ENCODE peak calls at places on chromosomes 3 and 15, in five cellular contexts. One of them, this sample, is unnamed. For H3K36me3, the result is how much of the 10 kb centered on the place peaks cover.

GRCh38 chr15:79904256-79904655 is 7.4 kb upstream of the MTHFS start:
- DNase-seq in OCI-LY7: no peak
- DNase-seq in stomach: no peak
- DNase-seq in right lobe of liver: no peak
- DNase-seq in astrocyte: no peak
- DNase-seq in this sample: no peak

GRCh38 chr3:4588410-4588809 is 95.3 kb downstream of the ITPR1 start:
- DNase-seq in OCI-LY7: no peak
- DNase-seq in astrocyte: peak
- DNase-seq in right lobe of liver: no peak
- DNase-seq in stomach: no peak
- DNase-seq in this sample: no peak

GRCh38 chr15:81809543-81809942 is 236.3 kb downstream of the MEX3B start:
- DNase-seq in right lobe of liver: no peak
- DNase-seq in OCI-LY7: peak
- DNase-seq in astrocyte: no peak
- DNase-seq in stomach: no peak
- DNase-seq in this sample: no peak

GRCh38 chr3:37787027-37787868 is 74.4 kb upstream of the CTDSPL start:
- DNase-seq in stomach: no peak
- DNase-seq in right lobe of liver: no peak
- DNase-seq in astrocyte: no peak
- DNase-seq in OCI-LY7: no peak
- DNase-seq in this sample: no peak

GRCh38 chr15:89723031-89723430 is 28.0 kb downstream of the MESP1 start:
- DNase-seq in stomach: no peak
- DNase-seq in astrocyte: no peak
- DNase-seq in right lobe of liver: no peak
- DNase-seq in OCI-LY7: no peak
- DNase-seq in this sample: no peak

GRCh38 chr3:123870033-123870432 is 14.1 kb downstream of the MYLK start:
- DNase-seq in astrocyte: peak
- DNase-seq in stomach: no peak
- DNase-seq in OCI-LY7: no peak
- DNase-seq in right lobe of liver: no peak
- DNase-seq in this sample: no peak

GRCh38 chr15:57652481-57652880 is 54.0 kb upstream of the POLR2M start:
- DNase-seq in stomach: no peak
- DNase-seq in astrocyte: no peak
- DNase-seq in right lobe of liver: no peak
- DNase-seq in OCI-LY7: no peak
- DNase-seq in this sample: no peak

GRCh38 chr3:99765042-99765942 is 52.4 kb upstream of the CMSS1 start:
- DNase-seq in stomach: no peak
- DNase-seq in OCI-LY7: no peak
- DNase-seq in astrocyte: peak
- DNase-seq in right lobe of liver: no peak
- DNase-seq in this sample: no peak

GRCh38 chr3:144502398-144502797 is 530.8 kb downstream of the DIPK2A start:
- DNase-seq in stomach: no peak
- DNase-seq in astrocyte: no peak
- DNase-seq in OCI-LY7: no peak
- DNase-seq in right lobe of liver: no peak
- DNase-seq in this sample: no peak

GRCh38 chr3:150300376-150300775 is 107.7 kb upstream of the TSC22D2 start:
- DNase-seq in right lobe of liver: no peak
- DNase-seq in astrocyte: no peak
- DNase-seq in stomach: no peak
- DNase-seq in OCI-LY7: no peak
- DNase-seq in this sample: no peak

GRCh38 chr15:52417501-52417900 is 111.2 kb downstream of the MYO5A start:
- DNase-seq in right lobe of liver: no peak
- DNase-seq in OCI-LY7: no peak
- DNase-seq in astrocyte: peak
- DNase-seq in stomach: no peak
- DNase-seq in this sample: no peak

GRCh38 chr15:80568298-80568697 is 126.8 kb upstream of the ABHD17C start:
- DNase-seq in right lobe of liver: no peak
- DNase-seq in stomach: no peak
- DNase-seq in OCI-LY7: no peak
- DNase-seq in astrocyte: peak
- DNase-seq in this sample: no peak

GRCh38 chr15:95988574-95988887 is 342.0 kb upstream of the NR2F2 start:
- DNase-seq in OCI-LY7: no peak
- DNase-seq in stomach: peak
- DNase-seq in right lobe of liver: no peak
- DNase-seq in astrocyte: no peak
- DNase-seq in this sample: no peak

GRCh38 chr3:42032693-42033349 is 58.3 kb upstream of the TRAK1 start:
- DNase-seq in OCI-LY7: no peak
- DNase-seq in right lobe of liver: peak
- DNase-seq in stomach: peak
- DNase-seq in astrocyte: peak
- DNase-seq in this sample: peak

GRCh38 chr3:156818890-156819289 is 7.3 kb upstream of the LEKR1 start:
- DNase-seq in right lobe of liver: no peak
- DNase-seq in OCI-LY7: no peak
- DNase-seq in stomach: no peak
- DNase-seq in astrocyte: peak
- DNase-seq in this sample: no peak

GRCh38 chr15:77420610-77421369 is at the start of gene HMG20A:
- DNase-seq in stomach: peak
- DNase-seq in astrocyte: peak
- DNase-seq in OCI-LY7: peak
- DNase-seq in right lobe of liver: peak
- DNase-seq in this sample: peak

GRCh38 chr3:100602506-100603444 is 6.6 kb upstream of the ADGRG7 start:
- DNase-seq in right lobe of liver: no peak
- DNase-seq in stomach: no peak
- DNase-seq in OCI-LY7: no peak
- DNase-seq in astrocyte: peak
- DNase-seq in this sample: no peak

GRCh38 chr3:151214459-151214858 is 11.4 kb upstream of the GPR171 start:
- DNase-seq in astrocyte: no peak
- DNase-seq in OCI-LY7: no peak
- DNase-seq in right lobe of liver: no peak
- DNase-seq in stomach: no peak
- DNase-seq in this sample: no peak

GRCh38 chr3:149605902-149606301 is 51.9 kb downstream of the WWTR1 start:
- DNase-seq in OCI-LY7: no peak
- DNase-seq in astrocyte: peak
- DNase-seq in stomach: no peak
- DNase-seq in right lobe of liver: no peak
- DNase-seq in this sample: no peak

GRCh38 chr3:159236306-159236705 is 434.5 kb downstream of the MFSD1 start:
- DNase-seq in right lobe of liver: no peak
- DNase-seq in stomach: no peak
- DNase-seq in astrocyte: peak
- DNase-seq in OCI-LY7: no peak
- DNase-seq in this sample: no peak

GRCh38 chr3:193451881-193452280 is 73.3 kb upstream of the ATP13A5 start:
- DNase-seq in right lobe of liver: no peak
- DNase-seq in stomach: no peak
- DNase-seq in astrocyte: no peak
- DNase-seq in OCI-LY7: no peak
- DNase-seq in this sample: no peak

GRCh38 chr15:77021088-77021481 is 26.2 kb downstream of the PSTPIP1 start:
- DNase-seq in stomach: no peak
- DNase-seq in OCI-LY7: peak
- DNase-seq in right lobe of liver: no peak
- DNase-seq in astrocyte: no peak
- DNase-seq in this sample: no peak

GRCh38 chr3:124587053-124587408 is 143.2 kb upstream of the UMPS start:
- DNase-seq in astrocyte: peak
- DNase-seq in right lobe of liver: no peak
- DNase-seq in OCI-LY7: no peak
- DNase-seq in stomach: peak
- DNase-seq in this sample: peak

GRCh38 chr3:119555309-119555735 is 4.1 kb downstream of the CD80 start:
- DNase-seq in stomach: no peak
- DNase-seq in right lobe of liver: no peak
- DNase-seq in astrocyte: no peak
- DNase-seq in OCI-LY7: no peak
- DNase-seq in this sample: no peak
- H3K4me3 ChIP-seq in stomach: no peak
- H3K4me3 ChIP-seq in right lobe of liver: no peak
- H3K4me3 ChIP-seq in astrocyte: no peak
- H3K4me3 ChIP-seq in OCI-LY7: no peak
- H3K4me3 ChIP-seq in this sample: no peak

DNA sequence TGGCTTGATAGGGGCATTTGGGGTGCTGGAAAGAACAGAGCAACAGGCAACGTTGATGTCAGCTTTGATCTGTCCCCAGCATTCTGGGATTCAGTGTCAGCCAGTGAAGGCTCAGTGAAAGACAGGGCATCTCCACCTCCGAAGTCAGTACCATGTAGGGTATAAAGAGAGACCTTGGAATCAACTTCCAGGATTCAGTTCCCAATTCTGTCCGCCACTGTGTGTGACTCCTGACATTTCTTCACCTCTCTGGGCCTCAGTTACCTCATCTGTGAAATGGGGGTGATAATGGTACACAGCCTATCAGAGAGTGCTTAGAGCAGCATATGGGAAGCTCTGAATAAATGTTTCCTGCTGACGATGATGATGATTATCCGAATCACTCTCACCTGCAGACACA is 55.6 kb upstream of the FLNB start:
- DNase-seq in OCI-LY7: no peak
- DNase-seq in astrocyte: no peak
- DNase-seq in stomach: no peak
- DNase-seq in right lobe of liver: no peak
- DNase-seq in this sample: no peak
- TF ChIP-seq CTCF in OCI-LY7: no peak
- TF ChIP-seq CTCF in astrocyte: no peak
- TF ChIP-seq CTCF in stomach: no peak
- TF ChIP-seq CTCF in right lobe of liver: no peak
- TF ChIP-seq CTCF in this sample: no peak

GRCh38 chr3:103947062-103947461 is 1419.6 kb upstream of the ALCAM start:
- DNase-seq in right lobe of liver: no peak
- DNase-seq in stomach: no peak
- DNase-seq in astrocyte: no peak
- DNase-seq in OCI-LY7: no peak
- DNase-seq in this sample: no peak

GRCh38 chr3:103949690-103950089 is 1417.0 kb upstream of the ALCAM start:
- DNase-seq in right lobe of liver: no peak
- DNase-seq in astrocyte: no peak
- DNase-seq in stomach: no peak
- DNase-seq in OCI-LY7: no peak
- DNase-seq in this sample: no peak

GRCh38 chr3:103950676-103951075 is 1416.0 kb upstream of the ALCAM start:
- DNase-seq in astrocyte: no peak
- DNase-seq in right lobe of liver: no peak
- DNase-seq in OCI-LY7: no peak
- DNase-seq in stomach: no peak
- DNase-seq in this sample: no peak
- H3K36me3 ChIP-seq in astrocyte: under half
- H3K36me3 ChIP-seq in right lobe of liver: under half
- H3K36me3 ChIP-seq in OCI-LY7: under half
- H3K36me3 ChIP-seq in stomach: under half
- H3K36me3 ChIP-seq in this sample: under half

DNA sequence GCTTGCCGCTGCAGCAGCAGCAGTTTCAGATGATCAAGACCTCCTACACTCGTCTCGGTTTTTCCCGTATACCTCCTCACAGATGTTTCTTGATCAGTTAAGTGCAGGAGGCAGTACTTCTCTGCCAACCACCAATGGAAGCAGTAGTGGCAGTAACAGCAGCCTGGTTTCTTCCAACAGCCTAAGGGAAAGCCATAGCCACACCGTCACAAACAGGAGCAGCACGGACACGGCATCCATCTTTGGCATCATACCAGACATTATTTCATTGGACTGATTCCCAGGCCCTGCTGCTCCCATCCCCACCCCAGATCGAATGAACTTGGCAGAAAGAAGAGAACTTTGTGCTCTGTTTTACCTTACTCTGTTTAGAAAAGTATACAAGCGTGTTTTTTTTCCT is 17.6 kb downstream of the CALML4 start:
- DNase-seq in astrocyte: peak
- DNase-seq in OCI-LY7: peak
- DNase-seq in stomach: peak
- DNase-seq in right lobe of liver: peak
- DNase-seq in this sample: no peak
- H3K4me3 ChIP-seq in astrocyte: peak
- H3K4me3 ChIP-seq in OCI-LY7: no peak
- H3K4me3 ChIP-seq in stomach: no peak
- H3K4me3 ChIP-seq in right lobe of liver: no peak
- H3K4me3 ChIP-seq in this sample: no peak

GRCh38 chr3:89506462-89507143 is 399.2 kb downstream of the EPHA3 start:
- DNase-seq in stomach: no peak
- DNase-seq in OCI-LY7: no peak
- DNase-seq in astrocyte: no peak
- DNase-seq in right lobe of liver: no peak
- DNase-seq in this sample: no peak

GRCh38 chr3:89503891-89504391 is 396.5 kb downstream of the EPHA3 start:
- DNase-seq in astrocyte: no peak
- DNase-seq in right lobe of liver: no peak
- DNase-seq in stomach: no peak
- DNase-seq in OCI-LY7: no peak
- DNase-seq in this sample: no peak

DNA sequence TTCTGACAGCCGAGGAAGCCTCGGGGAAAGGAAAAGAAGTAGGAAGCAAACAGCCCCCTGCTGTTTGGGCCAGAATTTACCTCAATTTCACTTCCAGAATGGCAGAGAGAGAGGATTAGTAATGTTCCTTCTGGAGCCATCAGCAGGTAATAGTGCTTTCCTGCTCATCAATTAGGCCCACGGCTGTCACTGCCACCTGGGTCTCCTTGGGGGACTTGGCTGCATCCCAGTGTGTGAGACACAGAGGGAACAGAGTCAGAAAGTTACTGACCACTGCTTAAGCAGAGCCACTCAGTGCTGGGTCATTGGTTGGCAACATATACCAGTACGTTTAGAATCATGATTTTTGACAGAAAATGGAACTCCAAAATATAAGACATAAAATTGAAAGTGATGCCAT is 397.0 kb downstream of the EPHA3 start:
- DNase-seq in astrocyte: no peak
- DNase-seq in right lobe of liver: no peak
- DNase-seq in stomach: no peak
- DNase-seq in OCI-LY7: no peak
- DNase-seq in this sample: no peak
- TF ChIP-seq CTCF in astrocyte: no peak
- TF ChIP-seq CTCF in right lobe of liver: no peak
- TF ChIP-seq CTCF in stomach: no peak
- TF ChIP-seq CTCF in OCI-LY7: no peak
- TF ChIP-seq CTCF in this sample: no peak

GRCh38 chr15:84657748-84658079 is 285 bp downstream of the NMB start:
- DNase-seq in stomach: no peak
- DNase-seq in OCI-LY7: no peak
- DNase-seq in right lobe of liver: no peak
- DNase-seq in astrocyte: no peak
- DNase-seq in this sample: no peak
- H3K36me3 ChIP-seq in stomach: under half
- H3K36me3 ChIP-seq in OCI-LY7: under half
- H3K36me3 ChIP-seq in right lobe of liver: under half
- H3K36me3 ChIP-seq in astrocyte: under half
- H3K36me3 ChIP-seq in this sample: under half

This sample was measured in lung.